ENCODE peak calls at places on chromosomes 7 and 10, in eight cellular contexts. J is GM23338, I is suprapubic skin, K is K562, X is H1, T is GM12878, N is prostate gland, V is breast epithelium. S is an unnamed sample.

GRCh38 chr7:142811154-142811737 is 40.5 kb downstream of the PRSS2 start:
- DNase-seq in I (no peak), V (no peak), K (peak; percentile 73), T (no peak), J (peak; percentile 93), X (no peak), N (no peak), S (peak; percentile 5)

GRCh38 chr7:90973146-90973545 is 291.1 kb upstream of the FZD1 start:
- DNase-seq in N (no peak), I (no peak), J (no peak), V (no peak), T (no peak), K (no peak), X (no peak), S (no peak)

GRCh38 chr10:98425511-98426352 is 10.8 kb upstream of the PYROXD2 start:
- DNase-seq in J (peak; percentile 87), N (no peak), I (no peak), X (peak; percentile 87), T (no peak), K (peak; percentile 62), V (no peak), S (no peak)

GRCh38 chr10:110629680-110630191 is 14.4 kb upstream of the RBM20 start:
- DNase-seq in J (no peak), I (no peak), X (no peak), V (peak; percentile 53), N (peak; percentile 31), K (no peak), T (no peak), S (no peak)

GRCh38 chr10:73205956-73206355 is 38.0 kb downstream of the FAM149B1 start:
- DNase-seq in N (no peak), I (no peak), X (no peak), V (no peak), K (no peak), J (no peak), T (no peak), S (no peak)

GRCh38 chr10:71564221-71564820 is 155.3 kb downstream of the C10orf105 start:
- DNase-seq in N (no peak), X (no peak), J (no peak), K (no peak), I (no peak), T (no peak), V (no peak), S (peak; percentile 18)

GRCh38 chr7:41637051-41637450 is 65.8 kb downstream of the INHBA start:
- DNase-seq in K (no peak), I (no peak), V (no peak), J (no peak), N (no peak), T (no peak), X (no peak), S (no peak)

GRCh38 chr10:50464004-50464409 is 159.7 kb downstream of the SGMS1 start:
- DNase-seq in N (no peak), J (no peak), V (no peak), X (no peak), T (no peak), I (no peak), K (no peak), S (no peak)

GRCh38 chr10:51569467-51569866 is 129.9 kb downstream of the CSTF2T start:
- DNase-seq in J (no peak), T (no peak), K (no peak), I (no peak), N (no peak), X (no peak), V (no peak), S (no peak)

GRCh38 chr7:151800861-151801260 is 76.1 kb downstream of the PRKAG2 start:
- DNase-seq in V (no peak), N (no peak), J (no peak), T (no peak), I (no peak), X (no peak), K (no peak), S (no peak)

GRCh38 chr10:47276071-47276470 is 23.9 kb upstream of the GDF10 start:
- DNase-seq in N (no peak), K (no peak), I (no peak), J (no peak), T (no peak), X (peak; percentile 16), V (no peak), S (no peak)

GRCh38 chr10:10389182-10389581 is 628.5 kb upstream of the CELF2 start:
- DNase-seq in V (no peak), K (no peak), N (no peak), X (no peak), T (no peak), J (no peak), I (no peak), S (no peak)

GRCh38 chr7:132757778-132758177 is 181.5 kb upstream of the PLXNA4 start:
- DNase-seq in N (no peak), T (no peak), V (no peak), X (no peak), I (no peak), J (no peak), K (peak; percentile 23), S (no peak)

GRCh38 chr7:151987748-151988529 is 31.7 kb downstream of the GALNTL5 start:
- DNase-seq in J (peak; percentile 48), N (no peak), T (no peak), X (no peak), K (no peak), I (no peak), V (no peak), S (no peak)

GRCh38 chr7:106284516-106285050 is at the start of gene NAMPT:
- DNase-seq in K (peak; percentile 79), X (peak; percentile 86), T (no peak), J (peak; percentile 63), N (peak; percentile 44), V (peak; percentile 35), I (no peak), S (no peak)

GRCh38 chr10:78454123-78454645 is 420.5 kb downstream of the RPS24 start:
- DNase-seq in T (no peak), I (no peak), V (no peak), N (no peak), K (no peak), J (no peak), X (no peak), S (no peak)

DNA sequence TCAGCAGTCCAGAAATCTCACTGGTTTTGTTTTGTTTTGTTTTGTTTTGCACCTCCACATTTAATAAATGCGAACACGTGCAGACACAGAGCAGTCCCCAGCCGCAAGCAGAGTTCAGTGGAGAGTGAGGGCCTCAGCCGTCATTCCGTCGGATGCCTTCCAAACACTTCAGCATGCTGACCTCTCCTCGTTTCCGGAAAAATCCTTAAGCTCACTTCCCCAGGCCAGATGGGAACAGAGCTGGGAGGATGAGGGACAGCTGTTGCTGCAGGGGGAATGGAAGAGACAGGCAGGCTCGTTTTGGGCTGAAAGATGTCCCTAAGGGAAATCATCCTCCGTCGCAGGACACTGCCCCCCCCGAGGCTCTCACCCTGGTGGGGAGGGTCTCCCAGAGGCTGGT is 17.2 kb upstream of the FGFR2 start:
- DNase-seq in N (no peak), K (no peak), T (no peak), J (no peak), V (no peak), X (no peak), I (no peak), S (no peak)
- H3K27ac ChIP-seq in N (no peak overlapping the region), K (no peak overlapping the region), T (no peak overlapping the region), J (no peak overlapping the region), V (no peak overlapping the region), X (no peak overlapping the region), I (no peak overlapping the region), S (no peak overlapping the region)

GRCh38 chr10:76086571-76087260 is 655.3 kb downstream of the LRMDA start:
- DNase-seq in T (peak; percentile 4), V (no peak), J (peak; percentile 72), I (no peak), K (peak; percentile 23), X (peak; percentile 61), N (peak; percentile 77), S (no peak)

GRCh38 chr10:76082232-76082631 is 650.8 kb downstream of the LRMDA start:
- DNase-seq in J (no peak), T (no peak), K (no peak), I (no peak), X (no peak), N (no peak), V (no peak), S (no peak)

GRCh38 chr10:76085773-76086570 is 654.5 kb downstream of the LRMDA start:
- DNase-seq in K (no peak), X (no peak), T (no peak), N (no peak), I (no peak), J (no peak), V (no peak), S (no peak)

GRCh38 chr10:76082956-76083355 is 651.5 kb downstream of the LRMDA start:
- DNase-seq in I (no peak), J (peak; percentile 98), K (no peak), T (no peak), X (peak; percentile 83), N (no peak), V (no peak), S (no peak)

GRCh38 chr10:76085002-76085401 is 653.6 kb downstream of the LRMDA start:
- DNase-seq in X (no peak), J (no peak), V (no peak), N (no peak), K (no peak), T (no peak), I (no peak), S (no peak)
- TF ChIP-seq POLR2AphosphoS5 in X (no peak), J (no peak), V (no peak), N (no peak), K (no peak), T (no peak), I (no peak), S (no peak)

DNA sequence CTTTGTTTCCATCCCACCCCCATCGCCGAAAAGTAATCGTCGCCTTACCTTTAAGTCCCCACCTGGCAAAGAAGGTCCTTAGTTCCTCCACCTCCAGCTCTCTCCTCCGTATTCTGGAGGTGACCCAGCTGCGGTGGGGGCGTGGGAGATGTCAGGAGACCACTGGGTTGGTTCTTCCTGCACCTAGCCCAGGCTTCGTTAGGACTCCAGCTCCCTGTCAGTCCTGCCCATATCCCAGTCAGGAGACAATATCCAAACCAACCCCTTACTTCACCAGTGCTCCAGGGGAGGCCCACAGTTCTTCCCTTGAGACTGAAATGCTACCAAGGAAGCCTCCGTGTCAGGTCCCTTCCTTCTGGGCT is 693 bp downstream of the ADIRF start:
- DNase-seq in K (no peak), T (no peak), X (no peak), J (no peak), V (no peak), I (no peak), N (no peak), S (no peak)
- H3K27ac ChIP-seq in K (no peak overlapping the region), T (no peak overlapping the region), X (no peak overlapping the region), J (no peak overlapping the region), V (peak overlapping the region; percentile 99), I (peak overlapping the region; percentile 99), N (peak overlapping the region; percentile 98), S (no peak overlapping the region)

DNA sequence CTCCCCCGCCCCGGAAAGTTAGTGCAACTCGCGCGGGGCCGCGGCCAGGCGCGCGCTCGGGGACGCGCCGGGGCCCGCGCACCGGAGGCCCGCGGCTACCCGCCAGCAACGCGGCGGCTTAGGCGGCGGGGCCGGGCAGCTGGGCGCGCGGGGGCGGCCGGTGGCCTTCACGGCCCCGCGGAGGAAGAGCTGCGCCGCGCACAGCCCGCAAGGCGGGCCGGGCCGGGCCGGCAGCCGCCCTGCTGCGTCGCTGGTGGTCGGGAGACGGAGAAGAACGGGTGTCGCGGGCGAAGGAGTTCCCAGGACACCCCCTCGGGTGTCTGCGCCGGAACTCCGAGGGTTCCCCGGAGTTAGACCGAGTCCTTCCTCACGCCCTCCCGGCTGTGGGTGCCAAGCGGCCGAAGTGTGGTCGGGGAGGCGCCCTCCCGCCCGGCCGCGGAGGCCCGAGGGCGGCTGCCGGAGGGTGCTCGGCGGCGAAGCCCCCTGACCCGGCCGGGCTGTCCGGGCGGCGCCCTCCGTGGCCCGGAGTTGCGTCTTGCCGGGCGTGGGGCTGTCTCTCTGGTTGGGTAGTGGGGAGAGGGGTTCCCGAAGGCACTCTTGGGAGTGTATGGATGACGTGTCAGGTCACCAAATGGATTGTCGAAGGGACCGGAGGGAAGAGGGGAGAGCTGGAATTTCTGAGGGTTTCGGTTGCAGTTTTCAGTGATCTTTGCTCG is 584 bp downstream of the ST7 start:
- DNase-seq in I (peak; percentile 79), T (no peak), N (peak; percentile 52), J (peak; percentile 90), V (peak; percentile 64), K (peak; percentile 90), X (peak; percentile 74), S (no peak)
- TF ChIP-seq POLR2AphosphoS5 in I (no peak), T (peak; percentile 46), N (peak; percentile 31), J (peak; percentile 35), V (peak; percentile 72), K (no peak), X (peak; percentile 70), S (peak; percentile 64)